ENCODE peak calls at places on chromosomes 12 and 14, in eight cellular contexts. R, K, T, Q, C, U, H and D are unnamed samples.

GRCh38 chr14:63745858-63746425 is 18.1 kb upstream of the SGPP1 start:
- DNase-seq in T (peak), K (no peak), U (no peak), Q (no peak), R (no peak), H (no peak), C (no peak), D (no peak)

GRCh38 chr12:93894391-93895095 is 217.4 kb downstream of the CRADD start:
- DNase-seq in T (peak), C (peak), R (peak), U (peak), H (peak), K (no peak), Q (no peak), D (no peak)

GRCh38 chr14:53140585-53140984 is 12.5 kb downstream of the DDHD1 start:
- DNase-seq in T (no peak), U (no peak), K (no peak), R (no peak), C (no peak), H (no peak), Q (no peak), D (no peak)

GRCh38 chr12:1212529-1212928 is 221.5 kb downstream of the ERC1 start:
- DNase-seq in R (no peak), C (no peak), U (no peak), T (no peak), H (no peak), Q (peak), K (no peak), D (no peak)

GRCh38 chr12:22712083-22712482 is 87.1 kb downstream of the ETNK1 start:
- DNase-seq in H (no peak), C (no peak), T (no peak), Q (no peak), K (no peak), U (no peak), R (no peak), D (no peak)

GRCh38 chr12:52203126-52203921 is 11.5 kb upstream of the KRT80 start:
- DNase-seq in U (peak), H (peak), C (peak), K (peak), T (peak), R (peak), Q (peak), D (no peak)

GRCh38 chr12:11746024-11746771 is 96.7 kb downstream of the ETV6 start:
- DNase-seq in C (no peak), R (no peak), T (peak), H (no peak), U (no peak), Q (no peak), K (no peak), D (no peak)

GRCh38 chr14:32367501-32367900 is 38.4 kb downstream of the AKAP6 start:
- DNase-seq in H (no peak), Q (no peak), K (no peak), T (no peak), U (no peak), R (peak), C (no peak), D (no peak)

GRCh38 chr12:109670647-109671046 is 43.0 kb upstream of the FAM222A start:
- DNase-seq in C (no peak), U (peak), Q (peak), K (no peak), H (no peak), T (no peak), R (no peak), D (no peak)

GRCh38 chr12:4958697-4959375 is 49.1 kb downstream of the KCNA1 start:
- DNase-seq in U (no peak), Q (no peak), T (no peak), C (no peak), K (no peak), H (no peak), R (no peak), D (no peak)

DNA sequence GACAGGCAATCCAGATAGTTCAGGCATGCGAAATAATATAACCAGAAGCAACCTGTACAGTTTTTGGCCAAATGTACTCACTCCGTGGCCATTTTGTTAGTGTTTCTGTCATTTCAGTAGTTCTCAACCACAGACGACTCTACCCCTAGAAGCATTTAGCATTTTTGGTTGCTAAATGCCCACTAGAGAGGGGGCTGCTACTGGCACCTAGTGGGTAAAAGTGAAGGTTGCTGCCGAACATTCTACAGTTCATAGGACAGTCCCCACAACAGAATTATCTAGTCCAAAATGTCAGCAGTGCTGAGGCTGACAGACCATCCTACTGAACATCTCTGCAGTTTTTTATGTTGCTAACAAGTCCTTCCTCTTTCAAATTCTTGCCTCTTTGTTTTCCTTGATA is 107.4 kb downstream of the TSHR start:
- DNase-seq in H (no peak), T (peak), K (no peak), R (peak), C (no peak), Q (peak), U (peak), D (peak)
- TF ChIP-seq CTCF in H (no peak), T (peak), K (no peak), R (no peak), C (no peak), Q (peak), U (peak), D (peak)

GRCh38 chr14:100317389-100317788 is 5.8 kb upstream of the SLC25A47 start:
- DNase-seq in C (no peak), U (no peak), H (no peak), Q (no peak), T (no peak), R (no peak), K (no peak), D (no peak)

GRCh38 chr14:100320157-100320856 is 2.8 kb upstream of the SLC25A47 start:
- DNase-seq in H (no peak), K (no peak), C (no peak), U (no peak), Q (no peak), T (no peak), R (no peak), D (no peak)

GRCh38 chr14:100321473-100322137 is 1.5 kb upstream of the SLC25A47 start:
- DNase-seq in H (no peak), T (no peak), R (no peak), K (no peak), C (no peak), U (no peak), Q (no peak), D (no peak)

GRCh38 chr14:100314724-100315123 is 8.4 kb upstream of the SLC25A47 start:
- DNase-seq in C (no peak), H (no peak), T (no peak), Q (no peak), R (no peak), K (no peak), U (no peak), D (no peak)

GRCh38 chr14:100317897-100318808 is 5.0 kb upstream of the SLC25A47 start:
- DNase-seq in H (no peak), U (no peak), Q (peak), R (peak), C (peak), T (peak), K (peak), D (no peak)
- H3K4me3 ChIP-seq in H (peak), U (no peak), Q (no peak), R (peak), C (peak), T (no peak), K (peak), D (no peak)

GRCh38 chr12:129190827-129191226 is 337.5 kb downstream of the GLT1D1 start:
- DNase-seq in R (no peak), K (no peak), U (no peak), T (no peak), H (no peak), Q (peak), C (no peak), D (no peak)
- TF ChIP-seq CTCF in R (no peak), K (no peak), U (no peak), T (no peak), H (no peak), Q (peak), C (no peak), D (no peak)

GRCh38 chr14:105519946-105520698 is 6.3 kb upstream of the TMEM121 start:
- DNase-seq in C (no peak), U (no peak), R (no peak), T (no peak), Q (no peak), K (no peak), H (peak), D (no peak)

GRCh38 chr14:105517096-105517495 is 9.3 kb upstream of the TMEM121 start:
- DNase-seq in H (peak), K (no peak), C (no peak), R (no peak), Q (no peak), U (no peak), T (no peak), D (no peak)
- H3K4me3 ChIP-seq in H (no peak), K (no peak), C (no peak), R (no peak), Q (no peak), U (no peak), T (no peak), D (no peak)